ENCODE peak calls at places on chromosomes 12 and 14, in eight cellular contexts. J is SK-N-SH, V is A549, B is IMR-90, A is HepG2, H is HCT116, T is H1, C is GM12878. S is an unnamed sample.

GRCh38 chr12:54504550-54504949 is 7.0 kb downstream of the NCKAP1L start:
- DNase-seq in C (no peak), V (no peak), T (no peak), H (no peak), B (no peak), A (no peak), J (no peak), S (no peak)

GRCh38 chr14:70921669-70922068 is 14.4 kb downstream of the PCNX1 start:
- DNase-seq in T (no peak), B (no peak), J (no peak), V (no peak), C (no peak), H (no peak), A (no peak), S (no peak)

GRCh38 chr12:127334924-127335644 is 931.9 kb upstream of the TMEM132C start:
- DNase-seq in V (no peak), B (no peak), T (no peak), H (no peak), C (no peak), J (no peak), A (no peak), S (no peak)

GRCh38 chr12:93125126-93125525 is 196.0 kb upstream of the EEA1 start:
- DNase-seq in C (no peak), H (no peak), J (no peak), V (no peak), A (no peak), B (no peak), T (no peak), S (no peak)

GRCh38 chr12:3304436-3305135 is 186.4 kb upstream of the PRMT8 start:
- DNase-seq in A (peak), T (no peak), C (no peak), H (peak), V (no peak), J (no peak), B (peak), S (no peak)

GRCh38 chr14:40188006-40188405 is 755.8 kb upstream of the FBXO33 start:
- DNase-seq in A (no peak), V (no peak), C (no peak), H (no peak), J (no peak), T (no peak), B (no peak), S (no peak)

GRCh38 chr12:95054206-95054605 is 19.2 kb downstream of the NR2C1 start:
- DNase-seq in C (no peak), A (no peak), H (no peak), T (no peak), V (no peak), B (no peak), J (no peak), S (no peak)

GRCh38 chr12:24661657-24662096 is 287.2 kb downstream of the BCAT1 start:
- DNase-seq in J (no peak), H (no peak), B (peak), C (no peak), V (no peak), A (peak), T (no peak), S (no peak)

GRCh38 chr12:19482551-19483109 is 43.3 kb downstream of the AEBP2 start:
- DNase-seq in J (peak), T (no peak), H (no peak), V (no peak), B (no peak), A (no peak), C (peak), S (peak)

DNA sequence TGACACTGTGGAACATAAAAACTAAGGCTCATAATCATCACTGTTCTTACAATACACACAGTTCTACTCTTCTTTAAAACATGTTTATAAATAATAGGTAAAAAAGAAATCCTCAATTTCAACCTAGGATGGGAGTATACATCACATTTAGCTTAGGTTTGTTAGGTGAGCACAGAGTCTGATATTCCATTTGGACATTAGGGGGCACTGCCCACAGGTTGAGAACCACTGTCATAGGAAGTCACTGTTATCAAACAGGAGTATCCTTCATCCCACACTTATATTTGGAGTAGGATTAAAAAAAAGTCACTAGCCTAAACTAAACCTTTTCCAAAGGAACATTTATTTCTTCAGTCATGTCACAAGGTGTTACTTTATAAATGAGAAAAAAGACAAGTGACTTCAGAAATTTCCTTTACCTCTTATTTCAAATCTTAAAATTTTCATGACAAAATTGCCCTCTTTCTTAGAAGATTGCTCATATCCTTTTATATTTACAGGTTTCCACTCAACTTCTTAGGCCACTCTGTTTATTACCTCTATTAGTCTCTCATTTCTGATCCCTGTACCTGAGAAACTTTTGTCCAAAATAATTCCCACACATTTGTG is 240.6 kb downstream of the CPNE8 start:
- DNase-seq in A (peak), J (peak), H (peak), C (peak), T (no peak), B (no peak), V (no peak), S (peak)
- TF ChIP-seq RAD21 in A (no peak), J (peak), H (peak), C (peak), T (peak), B (no peak), V (peak), S (no peak)

GRCh38 chr12:109793826-109794501 is 39.2 kb downstream of the TRPV4 start:
- DNase-seq in H (no peak), T (no peak), V (no peak), B (no peak), C (no peak), A (no peak), J (no peak), S (no peak)
- TF ChIP-seq RAD21 in H (no peak), T (no peak), V (no peak), B (no peak), C (no peak), A (no peak), J (no peak), S (no peak)

GRCh38 chr12:52517888-52518287 is 2.3 kb downstream of the KRT5 start:
- DNase-seq in C (no peak), T (no peak), A (no peak), B (no peak), H (no peak), J (no peak), V (no peak), S (no peak)

GRCh38 chr12:52515319-52515646 is 4.9 kb downstream of the KRT5 start:
- DNase-seq in C (no peak), B (no peak), T (no peak), V (no peak), J (no peak), A (no peak), H (no peak), S (no peak)

GRCh38 chr12:52514471-52515318 is 5.5 kb downstream of the KRT5 start:
- DNase-seq in T (no peak), A (no peak), H (no peak), B (no peak), J (no peak), V (no peak), C (no peak), S (no peak)

GRCh38 chr12:52517005-52517835 is 3.0 kb downstream of the KRT5 start:
- DNase-seq in B (no peak), J (no peak), A (no peak), T (no peak), C (no peak), H (no peak), V (no peak), S (no peak)

GRCh38 chr12:52515927-52516831 is 4.0 kb downstream of the KRT5 start:
- DNase-seq in T (no peak), V (no peak), B (no peak), C (no peak), J (no peak), H (no peak), A (no peak), S (no peak)
- TF ChIP-seq RAD21 in T (no peak), V (no peak), B (no peak), C (no peak), J (no peak), H (no peak), A (no peak), S (no peak)

GRCh38 chr14:64990291-64990690 is 3.6 kb downstream of the FNTB start:
- DNase-seq in J (no peak), B (no peak), H (no peak), T (no peak), V (no peak), C (no peak), A (no peak), S (no peak)
- TF ChIP-seq RAD21 in J (no peak), B (no peak), H (no peak), T (no peak), V (no peak), C (no peak), A (no peak), S (no peak)

DNA sequence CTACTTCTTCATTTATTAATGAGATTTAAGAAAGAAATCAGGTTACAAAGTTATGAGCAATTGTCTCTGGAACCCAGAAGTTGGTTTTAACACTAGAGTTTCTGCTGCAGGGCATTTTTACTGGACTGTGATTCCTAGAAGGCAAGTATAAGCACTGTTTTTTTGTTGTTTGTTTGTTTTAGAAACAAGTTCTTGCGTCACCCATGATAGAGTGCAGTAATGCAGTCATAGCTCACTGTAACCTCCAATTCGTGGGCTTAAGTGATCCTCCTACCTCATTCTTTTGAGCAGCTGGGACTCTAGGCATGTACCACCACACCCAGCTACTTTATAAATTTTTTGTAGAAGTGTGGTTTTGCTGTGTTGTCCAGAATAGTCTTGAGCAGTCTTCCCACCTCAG is 25.6 kb downstream of the RAP1B start:
- DNase-seq in H (no peak), T (no peak), V (no peak), A (no peak), C (no peak), J (no peak), B (peak), S (no peak)
- TF ChIP-seq RAD21 in H (no peak), T (no peak), V (no peak), A (no peak), C (no peak), J (no peak), B (no peak), S (no peak)

DNA sequence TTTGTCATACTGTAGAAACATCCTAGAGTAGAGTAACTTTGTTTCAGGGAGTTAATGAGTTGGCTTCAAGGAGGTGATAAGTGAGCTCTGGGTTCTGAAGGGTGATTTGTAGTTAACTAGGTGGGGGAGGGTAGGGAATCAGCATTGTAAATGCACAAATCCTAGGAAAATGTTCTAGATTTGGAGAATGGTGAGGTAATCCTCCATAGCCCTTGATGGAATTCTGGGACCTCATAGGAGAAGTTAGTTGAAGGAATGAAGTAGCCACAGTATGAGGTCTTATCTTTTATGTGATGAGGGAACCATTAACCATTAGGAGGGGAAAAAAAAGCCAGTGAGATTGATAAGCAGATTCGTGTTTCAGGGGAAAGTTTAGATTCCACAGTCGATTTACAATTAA is 8.0 kb downstream of the CNOT2 start:
- DNase-seq in T (no peak), J (no peak), C (no peak), H (no peak), A (no peak), B (no peak), V (no peak), S (no peak)
- TF ChIP-seq RAD21 in T (no peak), J (no peak), C (no peak), H (no peak), A (no peak), B (no peak), V (no peak), S (no peak)

DNA sequence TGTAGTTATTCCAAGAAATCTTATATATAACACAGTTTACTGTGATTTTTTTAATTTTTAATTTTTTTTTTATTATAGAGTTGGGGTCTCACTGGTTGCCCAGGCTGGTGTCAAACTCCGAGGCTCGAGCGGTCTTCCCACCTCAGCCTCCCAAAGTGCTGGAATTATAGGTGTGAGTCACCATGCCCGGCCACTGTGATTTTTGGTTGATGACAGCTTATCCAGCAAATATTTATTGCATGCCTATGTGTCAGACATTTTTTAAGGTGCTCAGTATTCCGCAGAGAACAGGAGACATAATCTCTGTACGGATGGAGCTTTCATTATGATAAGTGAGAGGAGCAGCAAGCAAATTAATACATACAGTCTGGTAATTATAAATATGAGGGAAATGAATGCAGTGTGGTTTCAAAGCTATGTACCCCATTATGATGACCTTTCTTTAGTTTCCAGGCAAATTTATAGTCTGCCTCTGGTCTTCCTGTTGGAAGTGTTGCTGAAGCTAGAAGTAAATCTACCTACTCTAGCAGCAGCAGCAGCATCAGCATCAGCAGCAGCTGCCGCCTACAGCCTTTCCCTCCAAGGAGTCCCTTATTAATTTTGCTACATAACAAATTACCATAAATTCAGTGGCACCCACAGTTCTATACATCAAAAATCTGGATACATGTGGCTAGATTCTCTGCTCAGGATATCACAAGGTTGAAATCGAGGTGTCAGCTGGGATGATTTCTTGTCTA is 32.3 kb downstream of the FRS2 start:
- DNase-seq in A (no peak), T (no peak), J (no peak), B (no peak), C (no peak), H (peak), V (no peak), S (no peak)
- TF ChIP-seq RAD21 in A (no peak), T (no peak), J (no peak), B (no peak), C (no peak), H (no peak), V (no peak), S (no peak)

GRCh38 chr12:124652661-124653060 is 85.2 kb upstream of the NCOR2 start:
- DNase-seq in B (no peak), H (no peak), J (no peak), V (no peak), C (no peak), A (no peak), T (no peak), S (no peak)

GRCh38 chr12:124648710-124649384 is 81.4 kb upstream of the NCOR2 start:
- DNase-seq in J (no peak), C (no peak), V (no peak), T (no peak), A (no peak), H (no peak), B (no peak), S (peak)

GRCh38 chr12:124653169-124653931 is 85.9 kb upstream of the NCOR2 start:
- DNase-seq in C (no peak), V (no peak), B (peak), J (no peak), H (no peak), A (no peak), T (no peak), S (no peak)

GRCh38 chr12:124651508-124652273 is 84.3 kb upstream of the NCOR2 start:
- DNase-seq in J (peak), V (no peak), A (no peak), H (no peak), C (no peak), B (no peak), T (no peak), S (no peak)

GRCh38 chr12:124650912-124651311 is 83.5 kb upstream of the NCOR2 start:
- DNase-seq in B (no peak), V (no peak), C (no peak), J (no peak), T (no peak), A (no peak), H (no peak), S (no peak)
- TF ChIP-seq RAD21 in B (no peak), V (no peak), C (no peak), J (no peak), T (no peak), A (no peak), H (no peak), S (no peak)

GRCh38 chr12:98213556-98213955 is 301.8 kb upstream of the TMPO start:
- DNase-seq in J (no peak), T (no peak), A (no peak), C (no peak), B (no peak), V (no peak), H (no peak), S (no peak)
- TF ChIP-seq RAD21 in J (no peak), T (no peak), A (no peak), C (no peak), B (no peak), V (no peak), H (no peak), S (no peak)

S was measured in K562.